ENCODE peak calls at places on chromosomes 13 and 19, in nine cellular contexts. T is body of pancreas; X is mucosa of descending colon; E is cardiac muscle cell; C is CD8-positive, alpha-beta T cell; W is heart right ventricle; Z is left ventricle myocardium inferior; R is SK-N-SH; L is fibroblast of lung. Q is an unnamed sample. For H3K4me1, the result is how much of the 10 kb centered on the place peaks cover.

GRCh38 chr19:55066107-55066709 is 3.3 kb upstream of the RDH13 start:
- DNase-seq in T (no peak), X (no peak), E (no peak), C (no peak), W (no peak), Z (no peak), R (no peak), L (no peak), Q (no peak)

GRCh38 chr13:94233401-94233800 is 246.1 kb downstream of the DCT start:
- DNase-seq in T (no peak), X (peak), E (peak), C (no peak), W (peak), Z (peak), R (no peak), L (peak), Q (peak)

GRCh38 chr13:73416093-73416492 is 357.3 kb downstream of the KLF5 start:
- DNase-seq in T (no peak), X (no peak), E (no peak), C (no peak), W (no peak), Z (no peak), R (no peak), L (no peak), Q (no peak)

GRCh38 chr19:58227964-58228583 is 640 bp upstream of the ZNF544 start:
- DNase-seq in T (no peak), X (no peak), E (no peak), C (no peak), W (no peak), Z (no peak), R (no peak), L (no peak), Q (no peak)

GRCh38 chr13:67043901-67044300 is 186.2 kb downstream of the PCDH9 start:
- DNase-seq in T (no peak), X (no peak), E (peak), C (no peak), W (peak), Z (no peak), R (no peak), L (peak), Q (no peak)

GRCh38 chr19:9962623-9963290 is 26.4 kb upstream of the OLFM2 start:
- DNase-seq in T (no peak), X (no peak), E (no peak), C (no peak), W (no peak), Z (no peak), R (no peak), L (no peak), Q (no peak)

GRCh38 chr13:79571147-79571546 is 90.2 kb downstream of the NDFIP2 start:
- DNase-seq in T (no peak), X (no peak), E (no peak), C (no peak), W (no peak), Z (no peak), R (no peak), L (no peak), Q (no peak)

GRCh38 chr19:40229484-40229883 is 3.0 kb upstream of the CCNP start:
- DNase-seq in T (no peak), X (no peak), E (no peak), C (no peak), W (no peak), Z (no peak), R (no peak), L (no peak), Q (no peak)

GRCh38 chr19:23971598-23971997 is 56.9 kb downstream of the ZNF726 start:
- DNase-seq in T (no peak), X (no peak), E (no peak), C (no peak), W (no peak), Z (no peak), R (peak), L (no peak), Q (no peak)

GRCh38 chr19:19507354-19507753 is 8.0 kb downstream of the TSSK6 start:
- DNase-seq in T (no peak), X (no peak), E (no peak), C (no peak), W (no peak), Z (no peak), R (no peak), L (no peak), Q (no peak)

GRCh38 chr19:2043864-2044708 is 7.0 kb downstream of the MKNK2 start:
- DNase-seq in T (peak), X (no peak), E (no peak), C (peak), W (no peak), Z (no peak), R (no peak), L (no peak), Q (no peak)

GRCh38 chr19:15280915-15281683 is 48.9 kb upstream of the EPHX3 start:
- DNase-seq in T (peak), X (peak), E (peak), C (no peak), W (peak), Z (peak), R (peak), L (peak), Q (peak)

GRCh38 chr13:81326913-81327312 is 986.0 kb upstream of the SPRY2 start:
- DNase-seq in T (no peak), X (peak), E (no peak), C (no peak), W (no peak), Z (no peak), R (no peak), L (no peak), Q (no peak)

GRCh38 chr13:94967183-94968039 is 255.1 kb upstream of the SOX21 start:
- DNase-seq in T (peak), X (no peak), E (peak), C (no peak), W (no peak), Z (no peak), R (peak), L (peak), Q (peak)

GRCh38 chr19:39919976-39920375 is 14.5 kb downstream of the FCGBP start:
- DNase-seq in T (no peak), X (no peak), E (no peak), C (no peak), W (no peak), Z (no peak), R (no peak), L (no peak), Q (no peak)

DNA sequence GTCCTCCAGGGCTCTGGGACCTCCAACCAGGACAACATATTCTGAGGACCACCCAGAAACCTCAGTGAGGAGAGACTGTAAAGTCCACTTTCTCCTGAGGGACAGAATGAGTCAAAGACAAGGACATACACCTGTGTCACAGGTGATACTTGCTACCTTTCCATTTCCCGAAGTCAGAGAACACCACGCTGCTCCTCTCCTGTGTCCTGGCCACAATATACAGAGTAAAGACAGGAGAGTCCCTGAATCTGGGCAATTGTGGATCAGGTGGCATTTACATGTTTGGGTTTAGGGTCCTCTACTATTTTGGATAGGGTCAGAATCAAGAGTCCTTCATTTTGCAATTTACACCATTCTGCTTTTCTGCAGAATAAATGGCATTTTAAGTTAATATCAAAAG is 4.9 kb downstream of the MED26 start:
- DNase-seq in T (no peak), X (no peak), E (no peak), C (no peak), W (no peak), Z (no peak), R (no peak), L (no peak), Q (no peak)
- H3K4me1 ChIP-seq in T (under half), X (under half), E (under half), C (under half), W (half or more), Z (half or more), R (under half), L (under half), Q (under half)

DNA sequence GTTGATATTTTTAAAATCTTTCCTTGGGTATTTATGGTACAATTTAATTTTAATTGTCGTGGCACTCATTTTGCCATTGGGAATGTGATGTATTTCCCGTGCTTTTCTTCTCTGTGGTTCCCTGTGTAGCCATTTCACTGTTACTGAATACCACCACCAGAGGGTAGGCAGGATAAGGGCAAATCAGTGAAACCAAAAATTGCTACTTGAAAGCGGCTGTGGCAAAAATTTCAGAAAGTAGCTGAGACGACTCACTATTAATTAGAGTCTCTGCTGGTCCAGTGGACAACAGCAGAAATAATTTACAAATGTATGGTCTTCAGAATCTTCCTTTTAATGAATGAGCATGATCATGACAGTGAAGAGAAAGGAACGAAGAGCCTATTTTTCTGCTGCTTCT is 34.4 kb upstream of the MIR17HG start:
- DNase-seq in T (no peak), X (no peak), E (peak), C (no peak), W (no peak), Z (no peak), R (peak), L (peak), Q (no peak)
- TF ChIP-seq CTCF in T (peak), X (no peak), E (peak), C (peak), W (peak), Z (peak), R (peak), L (peak), Q (peak)

GRCh38 chr13:113608967-113609533 is 24.5 kb downstream of the TFDP1 start:
- DNase-seq in T (no peak), X (no peak), E (no peak), C (no peak), W (no peak), Z (no peak), R (no peak), L (no peak), Q (no peak)

GRCh38 chr13:113607056-113607455 is 22.5 kb downstream of the TFDP1 start:
- DNase-seq in T (no peak), X (no peak), E (no peak), C (no peak), W (no peak), Z (no peak), R (no peak), L (no peak), Q (no peak)

GRCh38 chr13:113609616-113610015 is 25.1 kb downstream of the TFDP1 start:
- DNase-seq in T (no peak), X (no peak), E (no peak), C (no peak), W (no peak), Z (no peak), R (no peak), L (no peak), Q (no peak)

GRCh38 chr13:113607477-113608245 is 23.1 kb downstream of the TFDP1 start:
- DNase-seq in T (no peak), X (no peak), E (no peak), C (no peak), W (no peak), Z (no peak), R (no peak), L (no peak), Q (no peak)

DNA sequence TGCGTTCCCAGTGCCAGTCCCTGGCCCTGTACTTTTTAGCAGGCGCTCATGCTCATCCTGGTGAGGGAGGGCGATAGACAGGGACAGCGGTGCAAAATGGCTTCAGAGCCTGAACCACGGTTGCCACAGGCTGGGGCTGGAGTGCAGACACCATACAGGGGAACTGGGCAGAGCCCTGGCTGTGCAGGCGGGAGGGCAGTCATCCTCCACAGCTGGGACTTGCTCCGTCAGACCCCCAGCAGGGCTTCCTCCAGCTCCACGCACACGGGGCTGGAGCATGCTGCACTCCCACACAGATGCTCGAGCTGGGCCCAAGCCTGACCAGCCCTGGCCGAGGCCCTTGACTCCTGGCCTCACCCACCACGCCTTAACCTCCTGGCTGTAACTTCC is 23.7 kb downstream of the TFDP1 start:
- DNase-seq in T (no peak), X (no peak), E (no peak), C (no peak), W (no peak), Z (no peak), R (no peak), L (no peak), Q (no peak)
- H3K4me1 ChIP-seq in T (under half), X (under half), E (under half), C (under half), W (under half), Z (under half), R (under half), L (under half), Q (under half)

GRCh38 chr13:21338156-21338555 is 120.9 kb downstream of the ZDHHC20 start:
- DNase-seq in T (no peak), X (no peak), E (no peak), C (no peak), W (no peak), Z (no peak), R (no peak), L (no peak), Q (no peak)
- TF ChIP-seq CTCF in T (no peak), X (no peak), E (no peak), C (no peak), W (no peak), Z (no peak), R (no peak), L (no peak), Q (no peak)

GRCh38 chr13:74465279-74465678 is 331.1 kb upstream of the KLF12 start:
- DNase-seq in T (no peak), X (no peak), E (no peak), C (no peak), W (no peak), Z (no peak), R (no peak), L (no peak), Q (peak)
- H3K4me1 ChIP-seq in T (under half), X (under half), E (under half), C (under half), W (under half), Z (under half), R (under half), L (under half), Q (under half)

GRCh38 chr19:572891-573825 is 762 bp downstream of the BSG start:
- DNase-seq in T (peak), X (peak), E (peak), C (no peak), W (peak), Z (peak), R (peak), L (peak), Q (no peak)

GRCh38 chr19:570315-570714 is 2.1 kb upstream of the BSG start:
- DNase-seq in T (no peak), X (no peak), E (no peak), C (no peak), W (no peak), Z (no peak), R (peak), L (no peak), Q (no peak)

GRCh38 chr19:574658-575526 is 2.5 kb downstream of the BSG start:
- DNase-seq in T (peak), X (peak), E (peak), C (no peak), W (peak), Z (peak), R (no peak), L (peak), Q (peak)

GRCh38 chr19:571127-571974 is 1.0 kb upstream of the BSG start:
- DNase-seq in T (peak), X (peak), E (peak), C (peak), W (no peak), Z (no peak), R (no peak), L (peak), Q (peak)

GRCh38 chr19:572140-572890 is at the start of gene BSG:
- DNase-seq in T (peak), X (peak), E (peak), C (peak), W (peak), Z (peak), R (peak), L (peak), Q (peak)
- TF ChIP-seq CTCF in T (no peak), X (no peak), E (no peak), C (no peak), W (no peak), Z (no peak), R (no peak), L (no peak), Q (no peak)

DNA sequence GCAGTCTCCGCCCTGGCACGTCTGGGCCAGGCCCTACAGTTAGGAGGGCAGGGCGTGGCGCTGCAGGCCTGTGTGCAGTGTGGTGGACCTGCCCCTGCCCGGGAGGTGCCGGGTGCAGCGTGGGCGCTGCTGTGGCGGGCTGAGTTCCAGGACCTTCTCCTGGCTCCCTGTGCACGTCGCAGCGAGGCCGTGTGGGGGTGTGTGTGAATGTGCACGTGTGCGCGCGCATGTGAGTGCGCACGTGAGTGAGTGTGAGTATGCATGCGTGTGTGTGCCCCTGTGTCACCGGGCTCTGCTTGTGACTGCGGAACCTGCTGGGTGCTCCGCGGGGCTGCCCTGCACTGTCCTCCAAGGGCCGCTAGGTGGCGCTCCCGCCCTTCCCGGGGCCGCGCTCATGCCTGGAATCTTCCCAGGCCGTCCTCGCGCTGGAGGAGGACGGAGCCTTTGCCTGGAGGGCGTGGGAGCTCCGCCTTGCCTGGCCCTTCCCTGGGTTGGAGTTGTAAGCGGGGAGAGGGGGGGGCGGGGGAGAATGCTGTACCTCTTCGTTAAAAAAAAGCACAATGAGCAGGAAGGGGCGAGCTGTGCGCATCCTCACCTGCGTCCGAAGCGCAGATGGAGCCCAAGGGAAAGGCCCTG is 79.3 kb downstream of the KDM4B start:
- DNase-seq in T (peak), X (peak), E (peak), C (peak), W (peak), Z (peak), R (peak), L (peak), Q (peak)
- H3K4me1 ChIP-seq in T (under half), X (under half), E (under half), C (under half), W (under half), Z (half or more), R (under half), L (under half), Q (under half)

GRCh38 chr19:49591731-49592485 is 926 bp downstream of the PRR12 start:
- DNase-seq in T (peak), X (peak), E (peak), C (peak), W (peak), Z (peak), R (peak), L (peak), Q (peak)

GRCh38 chr19:49588370-49589122 is 2.4 kb upstream of the PRR12 start:
- DNase-seq in T (no peak), X (no peak), E (no peak), C (peak), W (no peak), Z (no peak), R (no peak), L (no peak), Q (no peak)

GRCh38 chr19:49590971-49591730 is at the start of gene PRR12:
- DNase-seq in T (peak), X (peak), E (peak), C (peak), W (peak), Z (peak), R (peak), L (peak), Q (peak)

GRCh38 chr19:49589391-49589790 is 1.6 kb upstream of the PRR12 start:
- DNase-seq in T (no peak), X (no peak), E (no peak), C (no peak), W (no peak), Z (no peak), R (no peak), L (no peak), Q (no peak)

GRCh38 chr19:49590071-49590970 is 661 bp upstream of the PRR12 start:
- DNase-seq in T (peak), X (peak), E (peak), C (peak), W (peak), Z (peak), R (peak), L (peak), Q (peak)
- TF ChIP-seq CTCF in T (peak), X (peak), E (peak), C (peak), W (peak), Z (peak), R (no peak), L (no peak), Q (peak)

DNA sequence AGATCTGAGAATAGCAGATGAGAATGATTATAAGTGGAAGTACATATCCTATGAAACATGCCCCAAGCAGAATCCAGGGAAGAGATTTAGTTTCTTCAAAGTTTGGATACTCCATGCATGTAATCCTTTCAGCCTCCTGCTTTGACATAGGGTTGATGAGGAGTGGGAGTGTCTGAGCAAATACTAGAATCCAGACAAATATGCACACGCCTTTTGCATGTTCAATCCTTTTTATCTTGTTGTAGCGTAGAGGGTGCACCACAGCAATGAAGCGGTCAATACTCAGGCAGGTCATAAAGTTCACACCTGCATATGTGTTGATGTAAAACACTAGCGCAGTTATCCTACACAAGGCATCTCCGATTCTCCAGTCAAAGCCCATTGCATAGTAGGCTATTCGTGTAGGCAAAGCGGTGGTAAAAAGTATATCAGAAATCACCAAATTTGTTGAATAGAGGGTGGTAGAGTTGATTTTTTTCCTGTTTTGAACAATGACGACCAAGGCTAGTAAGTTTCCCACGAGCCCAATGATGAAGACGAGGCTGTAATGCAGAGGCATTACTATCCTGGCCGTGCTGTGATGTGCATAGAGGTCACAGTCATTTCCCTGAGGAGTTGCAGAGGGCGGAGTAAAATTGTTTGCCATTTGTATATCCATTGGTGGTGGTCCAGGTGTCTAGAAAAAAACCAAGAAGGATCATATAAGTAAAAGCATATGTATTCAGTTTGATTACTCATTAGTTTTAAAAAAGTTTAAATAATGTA is 11.5 kb downstream of the GPR183 start:
- DNase-seq in T (no peak), X (no peak), E (no peak), C (no peak), W (no peak), Z (no peak), R (no peak), L (no peak), Q (no peak)
- H3K4me1 ChIP-seq in T (under half), X (under half), E (under half), C (half or more), W (half or more), Z (under half), R (under half), L (under half), Q (under half)

DNA sequence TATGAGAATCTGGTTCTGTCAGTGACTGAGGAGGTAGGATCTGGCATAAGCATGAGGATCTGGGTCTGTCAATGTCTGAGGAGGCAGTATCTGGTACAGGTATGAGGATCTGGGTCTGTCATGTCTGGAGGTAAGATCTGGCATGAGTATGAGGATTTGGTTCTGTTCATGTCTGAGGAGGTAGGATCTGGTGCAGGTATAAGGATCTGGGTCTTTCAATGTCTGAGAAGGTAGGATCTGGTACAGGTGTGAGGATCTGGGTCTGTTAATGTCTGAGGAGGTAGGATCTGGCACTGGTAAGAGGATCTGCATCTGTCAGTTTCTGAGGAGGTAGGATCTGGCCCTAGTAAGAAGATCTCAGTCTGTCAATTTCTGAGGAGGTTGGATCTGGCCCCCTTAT is 12.4 kb upstream of the PDCD2L start:
- DNase-seq in T (no peak), X (no peak), E (no peak), C (no peak), W (no peak), Z (no peak), R (no peak), L (no peak), Q (no peak)
- TF ChIP-seq CTCF in T (no peak), X (no peak), E (no peak), C (no peak), W (no peak), Z (no peak), R (no peak), L (no peak), Q (no peak)